ENCODE peak calls at places on chromosomes 11 and 22, in five cellular contexts. D, Z, O, Q and H are unnamed samples.

GRCh38 chr11:57646756-57647303 is 2.9 kb downstream of the YPEL4 start:
- DNase-seq in Z (no peak), O (no peak), Q (no peak), D (no peak), H (no peak)

GRCh38 chr11:122720482-122720881 is 65.0 kb downstream of the UBASH3B start:
- DNase-seq in Z (no peak), O (no peak), Q (no peak), D (no peak), H (no peak)

GRCh38 chr11:71064183-71064582 is 188.2 kb downstream of the SHANK2 start:
- DNase-seq in Z (no peak), D (no peak), Q (no peak), O (no peak), H (no peak)

GRCh38 chr22:35322893-35323292 is 23.2 kb downstream of the TOM1 start:
- DNase-seq in O (no peak), Q (no peak), Z (no peak), D (no peak), H (no peak)

GRCh38 chr11:2741006-2741376 is 41.2 kb upstream of the KCNQ1OT1 start:
- DNase-seq in O (no peak), Q (no peak), D (no peak), Z (no peak), H (no peak)

GRCh38 chr22:49362393-49362792 is 465.3 kb downstream of the BRD1 start:
- DNase-seq in Z (no peak), D (no peak), Q (no peak), O (no peak), H (no peak)

GRCh38 chr11:130085671-130086070 is 16.0 kb downstream of the APLP2 start:
- DNase-seq in Z (no peak), D (no peak), O (no peak), Q (no peak), H (no peak)

GRCh38 chr11:28228196-28228595 is 120.0 kb downstream of the METTL15 start:
- DNase-seq in D (no peak), Q (no peak), Z (no peak), O (no peak), H (peak; percentile 56)

GRCh38 chr11:104198576-104198975 is 34.6 kb upstream of the PDGFD start:
- DNase-seq in D (no peak), O (no peak), Z (no peak), Q (no peak), H (no peak)

GRCh38 chr11:46293616-46294015 is 16.2 kb downstream of the CREB3L1 start:
- DNase-seq in O (no peak), Q (no peak), Z (peak; percentile 85), D (no peak), H (no peak)

GRCh38 chr11:34407121-34407813 is 31.5 kb upstream of the CAT start:
- DNase-seq in Q (no peak), Z (no peak), D (no peak), O (no peak), H (no peak)

GRCh38 chr11:47147250-47147649 is 29.4 kb downstream of the ARFGAP2 start:
- DNase-seq in Q (no peak), O (no peak), D (no peak), Z (no peak), H (no peak)

GRCh38 chr11:35907648-35908431 is 36.0 kb upstream of the LDLRAD3 start:
- DNase-seq in Q (no peak), Z (peak; percentile 48), D (no peak), O (no peak), H (peak; percentile 82)

GRCh38 chr11:14347991-14348390 is 11.0 kb downstream of the RRAS2 start:
- DNase-seq in Q (no peak), D (no peak), O (no peak), Z (no peak), H (no peak)

GRCh38 chr11:83019888-83020579 is 51.7 kb downstream of the RAB30 start:
- DNase-seq in Q (no peak), O (peak; percentile 63), Z (no peak), D (no peak), H (no peak)

GRCh38 chr11:24391165-24391564 is 105.7 kb upstream of the LUZP2 start:
- DNase-seq in O (no peak), Q (no peak), D (no peak), Z (no peak), H (no peak)

GRCh38 chr22:31604137-31604705 is 57.8 kb downstream of the PISD start:
- DNase-seq in O (no peak), D (no peak), Z (no peak), Q (no peak), H (no peak)

GRCh38 chr22:39634530-39635399 is 64.2 kb downstream of the CACNA1I start:
- DNase-seq in D (no peak), Q (peak; percentile 49), Z (peak; percentile 67), O (no peak), H (peak; percentile 74)

GRCh38 chr22:17303840-17304779 is 65.2 kb upstream of the CECR2 start:
- DNase-seq in Q (no peak), D (no peak), O (no peak), Z (no peak), H (no peak)

GRCh38 chr22:17872491-17872890 is 98.2 kb upstream of the BID start:
- DNase-seq in O (no peak), Z (no peak), Q (no peak), D (no peak), H (no peak)

GRCh38 chr11:128555606-128556005 is 31.8 kb downstream of the ETS1 start:
- DNase-seq in D (no peak), Z (no peak), Q (no peak), O (no peak), H (peak; percentile 49)

GRCh38 chr11:112290462-112290894 is 29.8 kb upstream of the PLET1 start:
- DNase-seq in D (no peak), O (no peak), Q (no peak), Z (no peak), H (no peak)

GRCh38 chr11:32088117-32088941 is 2.5 kb upstream of the RCN1 start:
- DNase-seq in Q (peak; percentile 65), D (no peak), O (no peak), Z (peak; percentile 81), H (peak; percentile 89)

GRCh38 chr11:70876685-70877084 is 375.7 kb downstream of the SHANK2 start:
- DNase-seq in Q (no peak), D (no peak), Z (no peak), O (no peak), H (no peak)

GRCh38 chr11:111923351-111923788 is 4.7 kb downstream of the C11orf52 start:
- DNase-seq in D (no peak), Q (no peak), O (no peak), Z (no peak), H (peak; percentile 48)

GRCh38 chr22:39622881-39623367 is 52.4 kb downstream of the CACNA1I start:
- DNase-seq in Q (no peak), O (peak; percentile 39), Z (no peak), D (peak; percentile 75), H (peak; percentile 28)

GRCh38 chr22:43275545-43275981 is 67.6 kb downstream of the SCUBE1 start:
- DNase-seq in Q (no peak), O (no peak), Z (no peak), D (no peak), H (peak; percentile 48)

GRCh38 chr11:76752321-76753175 is 30.6 kb upstream of the TSKU start:
- DNase-seq in D (no peak), Q (no peak), O (no peak), Z (no peak), H (no peak)

GRCh38 chr11:84261707-84262106 is 975.5 kb upstream of the CCDC90B start:
- DNase-seq in Z (no peak), Q (peak; percentile 30), D (peak; percentile 9), O (no peak), H (no peak)

GRCh38 chr11:69867076-69868002 is 48.1 kb upstream of the FGF3 start:
- DNase-seq in O (no peak), Q (no peak), Z (peak; percentile 11), D (no peak), H (no peak)

GRCh38 chr11:113114452-113115027 is 153.3 kb downstream of the NCAM1 start:
- DNase-seq in Q (peak; percentile 72), O (peak; percentile 60), D (no peak), Z (peak; percentile 9), H (no peak)

GRCh38 chr11:83540112-83540675 is 254.0 kb upstream of the CCDC90B start:
- DNase-seq in D (no peak), Z (no peak), O (no peak), Q (no peak), H (no peak)

GRCh38 chr11:72875736-72876135 is 61.5 kb downstream of the ATG16L2 start:
- DNase-seq in Q (no peak), O (no peak), Z (no peak), D (no peak), H (no peak)

GRCh38 chr11:34640050-34640971 is 19.4 kb downstream of the EHF start:
- DNase-seq in Q (no peak), Z (no peak), D (peak; percentile 41), O (no peak), H (no peak)

GRCh38 chr11:88544656-88545280 is 207.2 kb upstream of the CTSC start:
- DNase-seq in Q (no peak), Z (no peak), O (no peak), D (no peak), H (no peak)

GRCh38 chr11:125057370-125058060 is 5.6 kb upstream of the SLC37A2 start:
- DNase-seq in Z (no peak), Q (no peak), O (no peak), D (no peak), H (no peak)

GRCh38 chr22:50739279-50739691 is 1.3 kb downstream of the ACR start:
- DNase-seq in Q (no peak), O (no peak), D (no peak), Z (no peak), H (no peak)

GRCh38 chr11:45145421-45146071 is 893 bp upstream of the PRDM11 start:
- DNase-seq in O (no peak), D (peak; percentile 33), Z (no peak), Q (peak; percentile 27), H (peak; percentile 23)